ENCODE peak calls at places on chromosomes 2 and 18, in six cellular contexts. One of them, this sample, is unnamed.

GRCh38 chr2:150587547-150588209 is 100.2 kb upstream of the RND3 start:
- DNase-seq in heart left ventricle: no peak
- DNase-seq in esophagus muscularis mucosa: no peak
- DNase-seq in H1: no peak
- DNase-seq in epithelial cell of proximal tubule: no peak
- DNase-seq in upper lobe of right lung: no peak
- DNase-seq in this sample: no peak

GRCh38 chr2:182393361-182393760 is 33.5 kb downstream of the PDE1A start:
- DNase-seq in heart left ventricle: no peak
- DNase-seq in esophagus muscularis mucosa: no peak
- DNase-seq in H1: no peak
- DNase-seq in epithelial cell of proximal tubule: no peak
- DNase-seq in upper lobe of right lung: no peak
- DNase-seq in this sample: no peak

GRCh38 chr2:45119038-45119437 is 109.8 kb upstream of the SIX2 start:
- DNase-seq in heart left ventricle: no peak
- DNase-seq in esophagus muscularis mucosa: peak; percentile 62
- DNase-seq in H1: no peak
- DNase-seq in epithelial cell of proximal tubule: peak; percentile 82
- DNase-seq in upper lobe of right lung: no peak
- DNase-seq in this sample: no peak

GRCh38 chr18:11387880-11388279 is 221.5 kb upstream of the SLC35G4 start:
- DNase-seq in heart left ventricle: peak; percentile 76
- DNase-seq in esophagus muscularis mucosa: no peak
- DNase-seq in H1: no peak
- DNase-seq in epithelial cell of proximal tubule: peak; percentile 16
- DNase-seq in upper lobe of right lung: no peak
- DNase-seq in this sample: no peak

GRCh38 chr2:232588680-232589585 is 38.4 kb downstream of the EIF4E2 start:
- DNase-seq in heart left ventricle: peak; percentile 62
- DNase-seq in esophagus muscularis mucosa: no peak
- DNase-seq in H1: no peak
- DNase-seq in epithelial cell of proximal tubule: no peak
- DNase-seq in upper lobe of right lung: peak; percentile 72
- DNase-seq in this sample: no peak

GRCh38 chr18:35526476-35527120 is 28.8 kb upstream of the INO80C start:
- DNase-seq in heart left ventricle: no peak
- DNase-seq in esophagus muscularis mucosa: peak; percentile 34
- DNase-seq in H1: no peak
- DNase-seq in epithelial cell of proximal tubule: no peak
- DNase-seq in upper lobe of right lung: peak; percentile 71
- DNase-seq in this sample: no peak

GRCh38 chr18:43870626-43871025 is 593.3 kb upstream of the SYT4 start:
- DNase-seq in heart left ventricle: no peak
- DNase-seq in esophagus muscularis mucosa: no peak
- DNase-seq in H1: no peak
- DNase-seq in epithelial cell of proximal tubule: no peak
- DNase-seq in upper lobe of right lung: no peak
- DNase-seq in this sample: no peak

GRCh38 chr2:7237476-7237875 is 320.3 kb downstream of the RNF144A start:
- DNase-seq in heart left ventricle: no peak
- DNase-seq in esophagus muscularis mucosa: no peak
- DNase-seq in H1: no peak
- DNase-seq in epithelial cell of proximal tubule: no peak
- DNase-seq in upper lobe of right lung: no peak
- DNase-seq in this sample: no peak

GRCh38 chr2:126664234-126664633 is 8.3 kb downstream of the GYPC start:
- DNase-seq in heart left ventricle: no peak
- DNase-seq in esophagus muscularis mucosa: no peak
- DNase-seq in H1: no peak
- DNase-seq in epithelial cell of proximal tubule: no peak
- DNase-seq in upper lobe of right lung: no peak
- DNase-seq in this sample: no peak

GRCh38 chr2:231614559-231615057 is 21.9 kb downstream of the TEX44 start:
- DNase-seq in heart left ventricle: peak; percentile 70
- DNase-seq in esophagus muscularis mucosa: no peak
- DNase-seq in H1: no peak
- DNase-seq in epithelial cell of proximal tubule: no peak
- DNase-seq in upper lobe of right lung: peak; percentile 77
- DNase-seq in this sample: no peak

GRCh38 chr18:12287131-12287681 is 20.8 kb upstream of the TUBB6 start:
- DNase-seq in heart left ventricle: no peak
- DNase-seq in esophagus muscularis mucosa: no peak
- DNase-seq in H1: no peak
- DNase-seq in epithelial cell of proximal tubule: no peak
- DNase-seq in upper lobe of right lung: peak; percentile 71
- DNase-seq in this sample: no peak

GRCh38 chr18:12305211-12305610 is 2.8 kb upstream of the TUBB6 start:
- DNase-seq in heart left ventricle: no peak
- DNase-seq in esophagus muscularis mucosa: no peak
- DNase-seq in H1: no peak
- DNase-seq in epithelial cell of proximal tubule: no peak
- DNase-seq in upper lobe of right lung: no peak
- DNase-seq in this sample: no peak

GRCh38 chr2:177400337-177400923 is 7.9 kb downstream of the AGPS start:
- DNase-seq in heart left ventricle: no peak
- DNase-seq in esophagus muscularis mucosa: no peak
- DNase-seq in H1: no peak
- DNase-seq in epithelial cell of proximal tubule: no peak
- DNase-seq in upper lobe of right lung: no peak
- DNase-seq in this sample: no peak

DNA sequence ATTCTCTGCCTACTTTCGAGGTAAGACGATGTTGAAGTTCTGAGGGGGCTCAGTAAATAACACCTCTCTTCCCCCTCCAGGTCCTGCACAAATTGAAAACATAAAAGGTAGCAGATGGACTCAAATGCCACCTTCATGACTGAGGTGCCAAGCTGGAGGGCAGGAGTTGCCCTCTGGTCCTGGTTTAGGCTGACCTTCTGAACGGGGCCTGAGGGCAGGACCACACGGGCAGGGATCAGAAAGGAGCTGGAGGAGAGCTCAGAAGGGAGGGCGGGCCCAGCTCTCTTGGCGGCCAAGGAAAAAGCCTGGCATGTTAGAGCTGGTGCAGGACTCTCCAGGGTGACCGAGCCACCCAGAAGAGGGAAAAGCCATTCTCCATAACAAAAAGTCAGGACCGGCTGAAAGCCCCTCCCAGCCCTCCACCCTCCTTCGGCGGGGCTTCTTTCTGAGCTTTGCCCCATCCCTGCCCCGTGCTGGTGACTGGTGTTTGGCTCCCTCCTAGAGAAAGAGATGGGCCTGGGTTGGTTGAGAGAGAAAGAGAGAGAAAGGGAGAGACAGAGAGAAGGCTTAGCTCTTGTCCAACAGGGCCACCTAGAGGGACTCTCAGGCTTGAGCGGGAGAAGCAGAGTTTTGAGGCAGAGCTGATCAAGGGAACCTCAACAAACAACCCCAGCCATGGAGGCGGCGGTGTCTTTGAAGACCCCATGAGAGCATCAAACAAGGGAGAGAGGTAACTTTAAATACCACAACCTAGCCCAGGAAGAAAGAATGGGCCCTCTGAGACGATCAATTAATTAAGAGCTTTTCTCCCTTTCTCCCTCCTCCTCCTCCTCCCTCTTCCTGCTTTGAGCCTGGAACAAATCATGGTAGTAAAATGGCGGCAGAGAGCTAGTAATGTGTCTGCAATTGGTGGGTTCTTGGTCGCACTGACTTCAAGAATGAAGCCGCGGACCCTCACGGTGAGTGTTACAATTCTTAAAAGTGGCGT is 50.8 kb downstream of the WIPF1 start:
- DNase-seq in heart left ventricle: no peak
- DNase-seq in esophagus muscularis mucosa: no peak
- DNase-seq in H1: peak; percentile 38
- DNase-seq in epithelial cell of proximal tubule: no peak
- DNase-seq in upper lobe of right lung: no peak
- DNase-seq in this sample: no peak
- TF ChIP-seq CTCF in heart left ventricle: no peak
- TF ChIP-seq CTCF in esophagus muscularis mucosa: no peak
- TF ChIP-seq CTCF in H1: peak; percentile 31
- TF ChIP-seq CTCF in epithelial cell of proximal tubule: peak; percentile 73
- TF ChIP-seq CTCF in upper lobe of right lung: peak; percentile 10
- TF ChIP-seq CTCF in this sample: no peak

GRCh38 chr2:25714740-25715139 is 41.4 kb upstream of the DTNB start:
- DNase-seq in heart left ventricle: no peak
- DNase-seq in esophagus muscularis mucosa: no peak
- DNase-seq in H1: no peak
- DNase-seq in epithelial cell of proximal tubule: no peak
- DNase-seq in upper lobe of right lung: no peak
- DNase-seq in this sample: no peak
- TF ChIP-seq CTCF in heart left ventricle: no peak
- TF ChIP-seq CTCF in esophagus muscularis mucosa: no peak
- TF ChIP-seq CTCF in H1: no peak
- TF ChIP-seq CTCF in epithelial cell of proximal tubule: peak; percentile 38
- TF ChIP-seq CTCF in upper lobe of right lung: no peak
- TF ChIP-seq CTCF in this sample: no peak

GRCh38 chr18:73947180-73947989 is 200.2 kb downstream of the FBXO15 start:
- DNase-seq in heart left ventricle: no peak
- DNase-seq in esophagus muscularis mucosa: peak; percentile 21
- DNase-seq in H1: no peak
- DNase-seq in epithelial cell of proximal tubule: no peak
- DNase-seq in upper lobe of right lung: no peak
- DNase-seq in this sample: no peak

GRCh38 chr18:73945130-73945792 is 202.4 kb downstream of the FBXO15 start:
- DNase-seq in heart left ventricle: no peak
- DNase-seq in esophagus muscularis mucosa: peak; percentile 79
- DNase-seq in H1: no peak
- DNase-seq in epithelial cell of proximal tubule: no peak
- DNase-seq in upper lobe of right lung: no peak
- DNase-seq in this sample: no peak

GRCh38 chr18:73944715-73945114 is 202.9 kb downstream of the FBXO15 start:
- DNase-seq in heart left ventricle: no peak
- DNase-seq in esophagus muscularis mucosa: peak; percentile 70
- DNase-seq in H1: no peak
- DNase-seq in epithelial cell of proximal tubule: no peak
- DNase-seq in upper lobe of right lung: no peak
- DNase-seq in this sample: no peak

GRCh38 chr18:73950116-73950705 is 197.4 kb downstream of the FBXO15 start:
- DNase-seq in heart left ventricle: no peak
- DNase-seq in esophagus muscularis mucosa: peak; percentile 39
- DNase-seq in H1: no peak
- DNase-seq in epithelial cell of proximal tubule: no peak
- DNase-seq in upper lobe of right lung: no peak
- DNase-seq in this sample: no peak

GRCh38 chr18:73948497-73948896 is 199.1 kb downstream of the FBXO15 start:
- DNase-seq in heart left ventricle: no peak
- DNase-seq in esophagus muscularis mucosa: peak; percentile 60
- DNase-seq in H1: no peak
- DNase-seq in epithelial cell of proximal tubule: no peak
- DNase-seq in upper lobe of right lung: no peak
- DNase-seq in this sample: no peak
- TF ChIP-seq CTCF in heart left ventricle: no peak
- TF ChIP-seq CTCF in esophagus muscularis mucosa: no peak
- TF ChIP-seq CTCF in H1: no peak
- TF ChIP-seq CTCF in epithelial cell of proximal tubule: no peak
- TF ChIP-seq CTCF in upper lobe of right lung: no peak
- TF ChIP-seq CTCF in this sample: no peak

DNA sequence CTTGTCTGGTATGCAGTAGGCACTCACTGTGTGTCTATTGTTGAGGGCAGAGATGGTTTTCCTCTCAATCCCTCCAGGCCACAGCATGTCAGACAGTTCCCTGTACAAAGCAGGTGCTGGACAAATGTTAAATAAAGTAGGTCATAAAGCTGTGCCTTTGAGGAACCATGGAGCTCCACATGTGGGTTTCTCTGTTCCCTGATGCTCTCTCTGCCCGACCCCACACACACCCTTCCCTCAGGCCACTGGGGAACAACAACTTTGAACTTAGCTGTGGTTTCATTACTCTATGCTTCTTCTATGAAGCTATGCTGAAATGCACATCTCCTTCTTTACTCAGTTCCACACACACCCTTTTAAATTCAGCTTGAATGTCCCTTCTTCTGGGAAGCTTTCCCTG is 415.3 kb downstream of the HRH4 start:
- DNase-seq in heart left ventricle: no peak
- DNase-seq in esophagus muscularis mucosa: no peak
- DNase-seq in H1: no peak
- DNase-seq in epithelial cell of proximal tubule: no peak
- DNase-seq in upper lobe of right lung: no peak
- DNase-seq in this sample: no peak
- TF ChIP-seq CTCF in heart left ventricle: no peak
- TF ChIP-seq CTCF in esophagus muscularis mucosa: no peak
- TF ChIP-seq CTCF in H1: no peak
- TF ChIP-seq CTCF in epithelial cell of proximal tubule: no peak
- TF ChIP-seq CTCF in upper lobe of right lung: no peak
- TF ChIP-seq CTCF in this sample: no peak

GRCh38 chr18:48875942-48876511 is 74.7 kb downstream of the SMAD7 start:
- DNase-seq in heart left ventricle: peak; percentile 26
- DNase-seq in esophagus muscularis mucosa: no peak
- DNase-seq in H1: no peak
- DNase-seq in epithelial cell of proximal tubule: peak; percentile 15
- DNase-seq in upper lobe of right lung: peak; percentile 57
- DNase-seq in this sample: no peak
- TF ChIP-seq CTCF in heart left ventricle: no peak
- TF ChIP-seq CTCF in esophagus muscularis mucosa: no peak
- TF ChIP-seq CTCF in H1: no peak
- TF ChIP-seq CTCF in epithelial cell of proximal tubule: peak; percentile 47
- TF ChIP-seq CTCF in upper lobe of right lung: no peak
- TF ChIP-seq CTCF in this sample: no peak

GRCh38 chr2:88671786-88672427 is 19.6 kb upstream of the RPIA start:
- DNase-seq in heart left ventricle: no peak
- DNase-seq in esophagus muscularis mucosa: no peak
- DNase-seq in H1: no peak
- DNase-seq in epithelial cell of proximal tubule: no peak
- DNase-seq in upper lobe of right lung: no peak
- DNase-seq in this sample: no peak

GRCh38 chr2:88669371-88670214 is 21.9 kb upstream of the RPIA start:
- DNase-seq in heart left ventricle: no peak
- DNase-seq in esophagus muscularis mucosa: no peak
- DNase-seq in H1: no peak
- DNase-seq in epithelial cell of proximal tubule: no peak
- DNase-seq in upper lobe of right lung: no peak
- DNase-seq in this sample: no peak

GRCh38 chr2:88666576-88666975 is 24.9 kb upstream of the RPIA start:
- DNase-seq in heart left ventricle: no peak
- DNase-seq in esophagus muscularis mucosa: no peak
- DNase-seq in H1: no peak
- DNase-seq in epithelial cell of proximal tubule: no peak
- DNase-seq in upper lobe of right lung: no peak
- DNase-seq in this sample: no peak

GRCh38 chr2:88668862-88669261 is 22.6 kb upstream of the RPIA start:
- DNase-seq in heart left ventricle: no peak
- DNase-seq in esophagus muscularis mucosa: no peak
- DNase-seq in H1: no peak
- DNase-seq in epithelial cell of proximal tubule: no peak
- DNase-seq in upper lobe of right lung: no peak
- DNase-seq in this sample: no peak

GRCh38 chr2:88667219-88667618 is 24.3 kb upstream of the RPIA start:
- DNase-seq in heart left ventricle: no peak
- DNase-seq in esophagus muscularis mucosa: no peak
- DNase-seq in H1: no peak
- DNase-seq in epithelial cell of proximal tubule: no peak
- DNase-seq in upper lobe of right lung: no peak
- DNase-seq in this sample: no peak
- TF ChIP-seq CTCF in heart left ventricle: no peak
- TF ChIP-seq CTCF in esophagus muscularis mucosa: no peak
- TF ChIP-seq CTCF in H1: no peak
- TF ChIP-seq CTCF in epithelial cell of proximal tubule: no peak
- TF ChIP-seq CTCF in upper lobe of right lung: no peak
- TF ChIP-seq CTCF in this sample: no peak